ENCODE peak calls at places on chromosomes 1 and 21, in eight cellular contexts. B, G, W, M, D, V, K and E are unnamed samples.

GRCh38 chr1:77371396-77371795 is 89.6 kb downstream of the AK5 start:
- DNase-seq in K (no peak), W (no peak), G (no peak), B (no peak), D (no peak), V (no peak), M (peak; percentile 87), E (no peak)

GRCh38 chr1:39110325-39110851 is 84.2 kb downstream of the NDUFS5 start:
- DNase-seq in K (no peak), B (no peak), G (no peak), W (peak; percentile 66), D (no peak), M (no peak), V (no peak), E (no peak)

GRCh38 chr1:15289251-15289651 is 42.2 kb downstream of the FHAD1 start:
- DNase-seq in W (no peak), B (no peak), D (no peak), G (no peak), M (no peak), K (no peak), V (no peak), E (no peak)

GRCh38 chr1:161185282-161185682 is 8.0 kb upstream of the B4GALT3 start:
- DNase-seq in B (no peak), K (no peak), D (peak; percentile 71), V (no peak), G (peak; percentile 78), W (no peak), M (peak; percentile 19), E (no peak)

GRCh38 chr1:40708750-40709099 is 17.2 kb downstream of the NFYC start:
- DNase-seq in B (no peak), M (peak; percentile 87), V (no peak), W (no peak), K (no peak), D (no peak), G (no peak), E (peak; percentile 62)

GRCh38 chr1:231919900-231920299 is 293.3 kb downstream of the DISC1 start:
- DNase-seq in W (no peak), K (no peak), B (peak; percentile 23), M (no peak), V (no peak), G (no peak), D (no peak), E (no peak)

GRCh38 chr21:38804617-38805281 is 980 bp upstream of the ETS2 start:
- DNase-seq in B (no peak), W (peak; percentile 79), V (peak; percentile 59), M (peak; percentile 71), K (peak; percentile 83), D (peak; percentile 43), G (peak; percentile 79), E (no peak)

GRCh38 chr1:22922640-22923039 is 50.0 kb downstream of the LACTBL1 start:
- DNase-seq in V (no peak), D (no peak), B (no peak), W (no peak), G (no peak), M (no peak), K (no peak), E (no peak)

GRCh38 chr1:201636581-201636980 is 97.7 kb downstream of the NAV1 start:
- DNase-seq in M (no peak), W (peak; percentile 91), G (no peak), K (no peak), V (no peak), D (no peak), B (no peak), E (peak; percentile 70)

GRCh38 chr1:16122916-16123315 is 33.0 kb downstream of the EPHA2 start:
- DNase-seq in G (no peak), W (peak; percentile 90), V (no peak), K (no peak), D (peak; percentile 65), B (peak; percentile 59), M (peak; percentile 92), E (peak; percentile 85)

GRCh38 chr1:173122958-173123852 is 72.5 kb upstream of the TNFSF18 start:
- DNase-seq in K (peak; percentile 98), V (no peak), W (peak; percentile 79), D (no peak), G (peak; percentile 64), M (peak; percentile 35), B (no peak), E (peak; percentile 70)

GRCh38 chr1:235070819-235071218 is 57.8 kb downstream of the TOMM20 start:
- DNase-seq in M (no peak), B (no peak), W (no peak), V (no peak), D (no peak), K (no peak), G (no peak), E (no peak)

GRCh38 chr1:37732111-37732780 is 32.7 kb downstream of the EPHA10 start:
- DNase-seq in B (no peak), M (no peak), D (no peak), K (peak; percentile 47), V (no peak), W (no peak), G (no peak), E (no peak)

GRCh38 chr1:199335496-199335895 is 692.0 kb upstream of the NR5A2 start:
- DNase-seq in G (no peak), D (no peak), M (no peak), B (no peak), V (no peak), K (no peak), W (no peak), E (peak; percentile 8)

GRCh38 chr21:29215709-29216108 is 83.0 kb upstream of the BACH1 start:
- DNase-seq in M (no peak), D (no peak), G (no peak), K (no peak), W (no peak), V (no peak), B (no peak), E (no peak)

GRCh38 chr1:21361506-21361905 is 71.2 kb upstream of the ECE1 start:
- DNase-seq in D (no peak), M (no peak), G (no peak), W (no peak), V (no peak), B (no peak), K (no peak), E (no peak)

GRCh38 chr1:9630331-9631081 is 21.0 kb upstream of the PIK3CD start:
- DNase-seq in W (no peak), D (peak; percentile 66), G (no peak), M (no peak), B (no peak), K (no peak), V (no peak), E (no peak)

GRCh38 chr1:160373696-160374095 is 6.8 kb downstream of the NHLH1 start:
- DNase-seq in D (no peak), B (no peak), G (no peak), W (no peak), K (no peak), M (no peak), V (no peak), E (no peak)

GRCh38 chr21:27246741-27247140 is 279.9 kb upstream of the ADAMTS5 start:
- DNase-seq in V (no peak), B (no peak), D (no peak), G (no peak), W (peak; percentile 80), M (peak; percentile 76), K (no peak), E (peak; percentile 53)

GRCh38 chr1:119603695-119604094 is 44.4 kb downstream of the ZNF697 start:
- DNase-seq in W (no peak), D (no peak), G (no peak), K (no peak), V (no peak), M (no peak), B (no peak), E (no peak)